ENCODE peak calls at places on chromosomes 4 and X, in eight cellular contexts. C, X, N, Q, I, O, Y and L are unnamed samples.

GRCh38 chrX:23304881-23305280 is 29.8 kb upstream of the PTCHD1 start:
- DNase-seq in C (no peak), X (no peak), N (no peak), Q (no peak), I (no peak), O (no peak), Y (no peak), L (no peak)

GRCh38 chr4:8219236-8219635 is 20.1 kb downstream of the SH3TC1 start:
- DNase-seq in C (no peak), X (no peak), N (no peak), Q (no peak), I (no peak), O (no peak), Y (no peak), L (no peak)

GRCh38 chr4:1010522-1011021 is 854 bp upstream of the FGFRL1 start:
- DNase-seq in C (peak), X (no peak), N (no peak), Q (peak), I (peak), O (no peak), Y (peak), L (no peak)

GRCh38 chrX:39689374-39690104 is 408.2 kb downstream of the BCOR start:
- DNase-seq in C (no peak), X (no peak), N (no peak), Q (no peak), I (no peak), O (peak), Y (no peak), L (no peak)

GRCh38 chrX:30735839-30736238 is 82.6 kb downstream of the GK start:
- DNase-seq in C (peak), X (peak), N (peak), Q (peak), I (peak), O (peak), Y (peak), L (no peak)

GRCh38 chr4:150769235-150769634 is 187.3 kb downstream of the MAB21L2 start:
- DNase-seq in C (no peak), X (peak), N (no peak), Q (no peak), I (no peak), O (no peak), Y (peak), L (no peak)

GRCh38 chrX:154046262-154046771 is 26.6 kb upstream of the IRAK1 start:
- DNase-seq in C (no peak), X (peak), N (no peak), Q (no peak), I (no peak), O (no peak), Y (peak), L (peak)

GRCh38 chr4:3047464-3048286 is 26.7 kb downstream of the HTT-AS start:
- DNase-seq in C (peak), X (peak), N (peak), Q (peak), I (peak), O (peak), Y (peak), L (no peak)

GRCh38 chrX:2933125-2933900 is 4.2 kb upstream of the ARSD start:
- DNase-seq in C (no peak), X (no peak), N (no peak), Q (no peak), I (no peak), O (no peak), Y (no peak), L (no peak)

GRCh38 chr4:165375465-165375864 is 3.3 kb upstream of the CPE start:
- DNase-seq in C (no peak), X (no peak), N (no peak), Q (no peak), I (no peak), O (no peak), Y (no peak), L (no peak)

GRCh38 chr4:25638221-25638601 is 17.4 kb upstream of the SLC34A2 start:
- DNase-seq in C (no peak), X (no peak), N (no peak), Q (no peak), I (no peak), O (no peak), Y (no peak), L (no peak)

GRCh38 chrX:153766098-153766817 is 2.2 kb downstream of the PLXNB3 start:
- DNase-seq in C (peak), X (peak), N (no peak), Q (no peak), I (no peak), O (no peak), Y (peak), L (peak)